ENCODE peak calls at places on chromosome 5, in eight cellular contexts. N, T, O, D, W, X, M and P are unnamed samples.

GRCh38 chr5:59768204-59769040 is 125.1 kb downstream of the PDE4D start:
- DNase-seq in N (no peak), T (peak), O (peak), D (no peak), W (peak), X (no peak), M (peak), P (no peak)

GRCh38 chr5:71697967-71698366 is 21.1 kb upstream of the CARTPT start:
- DNase-seq in N (no peak), T (no peak), O (no peak), D (no peak), W (no peak), X (no peak), M (peak), P (no peak)

GRCh38 chr5:78569441-78569840 is 79.1 kb downstream of the LHFPL2 start:
- DNase-seq in N (no peak), T (peak), O (peak), D (no peak), W (peak), X (no peak), M (peak), P (no peak)

GRCh38 chr5:143506881-143507552 is 103.5 kb upstream of the NR3C1 start:
- DNase-seq in N (peak), T (peak), O (peak), D (no peak), W (peak), X (no peak), M (no peak), P (no peak)

GRCh38 chr5:37841223-37841622 is 1.4 kb upstream of the GDNF start:
- DNase-seq in N (no peak), T (no peak), O (no peak), D (no peak), W (peak), X (no peak), M (no peak), P (no peak)

GRCh38 chr5:34721359-34721758 is 65.2 kb downstream of the RAI14 start:
- DNase-seq in N (no peak), T (peak), O (peak), D (no peak), W (no peak), X (no peak), M (no peak), P (no peak)

GRCh38 chr5:39755986-39756385 is 331.2 kb upstream of the DAB2 start:
- DNase-seq in N (peak), T (no peak), O (peak), D (no peak), W (peak), X (no peak), M (peak), P (no peak)

GRCh38 chr5:98593418-98593817 is 180.0 kb upstream of the RGMB start:
- DNase-seq in N (no peak), T (no peak), O (peak), D (no peak), W (no peak), X (no peak), M (no peak), P (no peak)

GRCh38 chr5:170638454-170639220 is 134.8 kb downstream of the KCNIP1 start:
- DNase-seq in N (no peak), T (peak), O (peak), D (peak), W (peak), X (peak), M (peak), P (peak)

GRCh38 chr5:83911367-83911919 is 190.8 kb upstream of the HAPLN1 start:
- DNase-seq in N (no peak), T (no peak), O (no peak), D (no peak), W (no peak), X (no peak), M (no peak), P (no peak)

GRCh38 chr5:153863941-153864340 is 174.8 kb downstream of the FAM114A2 start:
- DNase-seq in N (no peak), T (no peak), O (no peak), D (no peak), W (no peak), X (no peak), M (no peak), P (no peak)

GRCh38 chr5:101977729-101978345 is 318.2 kb downstream of the SLCO4C1 start:
- DNase-seq in N (no peak), T (no peak), O (peak), D (no peak), W (peak), X (no peak), M (peak), P (no peak)

GRCh38 chr5:138580001-138580400 is 4.8 kb upstream of the HSPA9 start:
- DNase-seq in N (no peak), T (no peak), O (no peak), D (no peak), W (no peak), X (no peak), M (no peak), P (no peak)

GRCh38 chr5:59529286-59529685 is 364.2 kb downstream of the PDE4D start:
- DNase-seq in N (no peak), T (no peak), O (no peak), D (no peak), W (no peak), X (no peak), M (no peak), P (no peak)

GRCh38 chr5:103258368-103258956 is at the start of gene MACIR:
- DNase-seq in N (peak), T (peak), O (peak), D (peak), W (peak), X (peak), M (peak), P (peak)